ENCODE peak calls at places on chromosomes 2 and 18, in four cellular contexts. O is A549, I is K562, M is HepG2. N is an unnamed sample.
A peak's percentile ranks its signal among the peaks of the same experiment; 100 is the strongest.

GRCh38 chr2:239383036-239383795 is 17.6 kb downstream of the HDAC4 start:
- DNase-seq in I (no peak), M (no peak), O (no peak), N (no peak)

GRCh38 chr2:179981085-179981484 is 26.0 kb downstream of the CWC22 start:
- DNase-seq in I (no peak), M (no peak), O (no peak), N (no peak)

GRCh38 chr2:62306751-62307468 is 111.0 kb downstream of the B3GNT2 start:
- DNase-seq in O (no peak), I (no peak), M (no peak), N (peak; percentile 95)

GRCh38 chr2:72940786-72941185 is 23.5 kb downstream of the EMX1 start:
- DNase-seq in M (no peak), O (no peak), I (no peak), N (no peak)

GRCh38 chr2:35298493-35298892 is 1057.1 kb upstream of the CRIM1 start:
- DNase-seq in O (peak; percentile 4), I (no peak), M (no peak), N (no peak)

GRCh38 chr2:175930504-175930903 is 71.6 kb downstream of the LNPK start:
- DNase-seq in O (no peak), I (no peak), M (no peak), N (no peak)

GRCh38 chr2:241574911-241575623 is 16.5 kb downstream of the BOK start:
- DNase-seq in O (no peak), I (no peak), M (no peak), N (no peak)

GRCh38 chr2:149577269-149577668 is 10.3 kb downstream of the MMADHC start:
- DNase-seq in O (no peak), M (no peak), I (no peak), N (no peak)

GRCh38 chr2:186714611-186715010 is 20.8 kb downstream of the FAM171B start:
- DNase-seq in M (no peak), I (no peak), O (no peak), N (no peak)

GRCh38 chr18:59579509-59579908 is 117.7 kb downstream of the CCBE1 start:
- DNase-seq in M (no peak), I (no peak), O (no peak), N (no peak)

GRCh38 chr2:63975437-63976124 is 43.6 kb downstream of the VPS54 start:
- DNase-seq in M (no peak), I (peak; percentile 18), O (no peak), N (no peak)

GRCh38 chr2:11430729-11431128 is 35.2 kb downstream of the E2F6 start:
- DNase-seq in I (no peak), M (no peak), O (no peak), N (no peak)

GRCh38 chr2:236968101-236968886 is 117.4 kb upstream of the COPS8 start:
- DNase-seq in I (no peak), O (no peak), M (peak; percentile 58), N (peak; percentile 9)
- TF ChIP-seq POLR2AphosphoS2 in I (no peak), O (no peak), M (no peak), N (no peak)

GRCh38 chr2:9782197-9782719 is 61.0 kb upstream of the TAF1B start:
- DNase-seq in M (no peak), I (no peak), O (peak; percentile 59), N (no peak)
- TF ChIP-seq ESRRA in M (no peak), I (no peak), O (no peak), N (no peak)

GRCh38 chr18:38545071-38545470 is 979.5 kb upstream of the CELF4 start:
- DNase-seq in I (no peak), M (peak; percentile 24), O (peak; percentile 2), N (no peak)
- TF ChIP-seq POLR2AphosphoS2 in I (no peak), M (no peak), O (no peak), N (no peak)

GRCh38 chr2:133839677-133840076 is 271.4 kb upstream of the NCKAP5 start:
- DNase-seq in I (no peak), M (no peak), O (no peak), N (no peak)

GRCh38 chr2:133836691-133837090 is 268.4 kb upstream of the NCKAP5 start:
- DNase-seq in I (no peak), M (no peak), O (no peak), N (no peak)

GRCh38 chr2:133836220-133836619 is 268.0 kb upstream of the NCKAP5 start:
- DNase-seq in I (no peak), O (no peak), M (no peak), N (no peak)

GRCh38 chr2:133838642-133839370 is 270.5 kb upstream of the NCKAP5 start:
- DNase-seq in I (no peak), M (no peak), O (no peak), N (no peak)

GRCh38 chr2:133837441-133838090 is 269.3 kb upstream of the NCKAP5 start:
- DNase-seq in O (no peak), M (no peak), I (no peak), N (no peak)
- TF ChIP-seq ESRRA in O (no peak), M (no peak), I (no peak), N (no peak)

GRCh38 chr2:188348974-188349500 is 57.4 kb downstream of the GULP1 start:
- DNase-seq in M (no peak), O (no peak), I (no peak), N (no peak)
- TF ChIP-seq POLR2AphosphoS2 in M (no peak), O (no peak), I (no peak), N (no peak)

GRCh38 chr18:32243358-32243757 is 53.5 kb downstream of the MEP1B start:
- DNase-seq in M (no peak), I (no peak), O (no peak), N (no peak)
- TF ChIP-seq ESRRA in M (no peak), I (no peak), O (no peak), N (no peak)

GRCh38 chr2:233400961-233401360 is 46.7 kb downstream of the DGKD start:
- DNase-seq in I (no peak), O (no peak), M (no peak), N (no peak)
- TF ChIP-seq POLR2AphosphoS2 in I (no peak), O (no peak), M (no peak), N (no peak)